ENCODE peak calls at places on chromosome 10, in five cellular contexts. I, E, Q, Y and T are unnamed samples.

GRCh38 chr10:46069771-46070463 is 23.8 kb upstream of the MSMB start:
- DNase-seq in Q (no peak), I (no peak), Y (no peak), E (no peak), T (no peak)

GRCh38 chr10:78937388-78937787 is 131.4 kb upstream of the ZMIZ1 start:
- DNase-seq in I (no peak), E (no peak), Y (no peak), Q (no peak), T (no peak)

GRCh38 chr10:22629843-22630228 is 84.5 kb downstream of the PIP4K2A start:
- DNase-seq in I (no peak), E (no peak), Q (no peak), Y (no peak), T (no peak)

GRCh38 chr10:67612156-67612555 is 83.8 kb downstream of the CTNNA3 start:
- DNase-seq in Y (no peak), E (no peak), I (no peak), Q (no peak), T (no peak)

GRCh38 chr10:133166828-133167692 is 7.0 kb downstream of the KNDC1 start:
- DNase-seq in Q (no peak), E (no peak), Y (no peak), I (peak; percentile 53), T (no peak)

GRCh38 chr10:78335691-78336401 is 302.2 kb downstream of the RPS24 start:
- DNase-seq in I (peak; percentile 73), E (no peak), Q (no peak), Y (peak; percentile 30), T (peak; percentile 70)

GRCh38 chr10:124651402-124651887 is 92.7 kb downstream of the FAM53B start:
- DNase-seq in I (no peak), E (no peak), Q (peak; percentile 21), Y (no peak), T (no peak)

GRCh38 chr10:31273789-31274188 is 45.2 kb upstream of the ZEB1 start:
- DNase-seq in E (no peak), Q (no peak), Y (no peak), I (no peak), T (no peak)

GRCh38 chr10:11109590-11109989 is 91.9 kb downstream of the CELF2 start:
- DNase-seq in E (no peak), Y (no peak), Q (no peak), I (no peak), T (no peak)

GRCh38 chr10:94443052-94443451 is 40.7 kb downstream of the TBC1D12 start:
- DNase-seq in Q (no peak), Y (no peak), E (no peak), I (no peak), T (no peak)

GRCh38 chr10:110916554-110917346 is 2.2 kb downstream of the BBIP1 start:
- DNase-seq in I (no peak), Y (no peak), E (no peak), Q (no peak), T (no peak)

GRCh38 chr10:97075961-97076525 is 109.7 kb downstream of the SLIT1 start:
- DNase-seq in Y (no peak), I (no peak), Q (no peak), E (no peak), T (no peak)

GRCh38 chr10:75013007-75013406 is 98.4 kb upstream of the SAMD8 start:
- DNase-seq in E (no peak), I (no peak), Y (no peak), Q (no peak), T (no peak)

GRCh38 chr10:86178401-86179142 is 188.0 kb downstream of the GRID1 start:
- DNase-seq in I (no peak), Q (peak; percentile 24), E (no peak), Y (peak; percentile 83), T (no peak)

GRCh38 chr10:114485695-114486400 is 81.5 kb upstream of the AFAP1L2 start:
- DNase-seq in Q (no peak), E (no peak), I (no peak), Y (no peak), T (no peak)

GRCh38 chr10:14032406-14032998 is 298.2 kb downstream of the FRMD4A start:
- DNase-seq in E (no peak), I (no peak), Y (peak; percentile 96), Q (no peak), T (no peak)

GRCh38 chr10:73819513-73820093 is 8.2 kb upstream of the NDST2 start:
- DNase-seq in E (peak; percentile 84), Q (no peak), I (no peak), Y (peak; percentile 59), T (no peak)

GRCh38 chr10:50316169-50316568 is 64.9 kb upstream of the ASAH2 start:
- DNase-seq in I (no peak), E (no peak), Y (no peak), Q (no peak), T (no peak)

GRCh38 chr10:33616921-33617320 is 282.5 kb upstream of the NRP1 start:
- DNase-seq in Y (no peak), I (no peak), Q (no peak), E (no peak), T (no peak)

GRCh38 chr10:126101744-126102143 is 205.4 kb downstream of the FANK1 start:
- DNase-seq in I (no peak), Q (no peak), E (no peak), Y (no peak), T (no peak)

GRCh38 chr10:7385114-7385513 is 25.7 kb downstream of the SFMBT2 start:
- DNase-seq in Q (no peak), I (no peak), E (no peak), Y (no peak), T (no peak)

GRCh38 chr10:103716206-103717160 is 138.9 kb downstream of the SH3PXD2A start:
- DNase-seq in I (no peak), Y (no peak), E (no peak), Q (peak; percentile 88), T (no peak)
- TF ChIP-seq POLR2AphosphoS5 in I (no peak), Y (no peak), E (no peak), Q (no peak), T (no peak)

DNA sequence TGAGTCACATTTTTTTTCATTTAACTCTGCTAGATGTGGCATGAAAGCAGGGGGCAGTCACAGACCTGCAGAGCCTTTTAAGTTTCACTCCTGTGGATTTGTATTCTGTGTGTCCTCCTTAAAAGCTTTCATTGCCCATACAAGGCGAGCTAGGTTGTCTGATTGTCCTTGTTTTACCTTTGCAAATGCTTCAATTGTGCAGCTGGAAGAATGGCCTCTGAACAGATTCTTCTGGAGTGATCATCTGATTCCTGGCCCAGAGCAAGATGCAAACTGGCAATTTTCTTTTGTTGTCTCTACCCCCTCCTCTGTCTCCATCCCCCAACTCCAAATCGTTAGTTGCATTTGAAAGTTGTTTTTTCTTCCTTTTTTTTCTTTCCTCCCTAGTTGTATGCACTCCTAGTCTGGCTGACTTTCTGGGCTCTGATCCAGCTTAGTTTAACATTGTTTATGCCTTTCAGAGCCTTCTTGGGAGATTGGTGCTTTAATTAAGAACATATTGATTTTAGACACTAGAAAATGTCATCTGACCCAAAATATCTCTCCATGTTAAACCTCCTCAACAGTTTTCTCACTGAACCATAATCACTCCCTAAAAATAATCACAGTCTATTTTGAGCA is 150.2 kb downstream of the REEP3 start:
- DNase-seq in Y (no peak), Q (no peak), I (no peak), E (no peak), T (no peak)
- H3K4me3 ChIP-seq in Y (peak overlapping the region; percentile 2), Q (no peak overlapping the region), I (no peak overlapping the region), E (no peak overlapping the region), T (no peak overlapping the region)

DNA sequence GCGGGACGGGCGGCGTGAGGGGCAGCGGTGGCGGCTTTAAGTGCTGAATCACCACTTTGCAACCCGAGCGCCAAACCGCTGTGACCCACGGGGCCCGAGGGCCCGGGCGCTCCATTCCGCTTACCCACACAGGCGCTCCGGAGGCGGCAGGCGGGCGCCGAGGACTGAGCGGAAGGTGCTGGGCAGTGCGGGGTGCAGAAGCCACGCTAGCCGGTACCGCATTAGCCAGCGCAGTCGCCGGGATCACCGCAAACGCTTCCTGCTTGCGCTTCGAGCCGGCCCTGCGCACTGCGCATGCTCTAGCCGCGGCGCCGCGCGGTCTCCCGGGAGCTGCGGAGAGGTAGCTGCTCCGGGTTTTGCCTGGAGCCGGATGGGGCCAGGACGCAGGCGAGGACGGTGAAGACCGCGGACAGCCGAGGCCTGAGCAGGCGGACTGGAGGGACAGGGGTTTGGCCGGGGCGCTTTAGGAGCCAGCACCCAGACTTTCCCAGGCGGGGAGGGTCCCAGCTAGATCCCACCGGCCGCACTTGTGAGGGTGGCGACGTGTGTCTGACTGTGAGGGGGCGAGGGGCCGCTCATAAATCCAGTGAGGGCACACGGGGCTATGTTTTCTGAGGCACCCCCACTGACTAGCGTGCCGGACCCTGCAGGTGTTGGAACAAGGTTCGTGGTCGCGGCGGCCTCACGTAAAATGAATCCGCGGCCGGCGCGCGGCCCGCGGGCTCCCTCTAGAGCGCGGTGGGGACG is at the start of gene IDE:
- DNase-seq in E (peak; percentile 92), Y (peak; percentile 94), Q (peak; percentile 80), I (peak; percentile 93), T (peak; percentile 88)
- TF ChIP-seq CTCF in E (peak; percentile 82), Y (peak; percentile 68), Q (peak; percentile 96), I (peak; percentile 83), T (no peak)

DNA sequence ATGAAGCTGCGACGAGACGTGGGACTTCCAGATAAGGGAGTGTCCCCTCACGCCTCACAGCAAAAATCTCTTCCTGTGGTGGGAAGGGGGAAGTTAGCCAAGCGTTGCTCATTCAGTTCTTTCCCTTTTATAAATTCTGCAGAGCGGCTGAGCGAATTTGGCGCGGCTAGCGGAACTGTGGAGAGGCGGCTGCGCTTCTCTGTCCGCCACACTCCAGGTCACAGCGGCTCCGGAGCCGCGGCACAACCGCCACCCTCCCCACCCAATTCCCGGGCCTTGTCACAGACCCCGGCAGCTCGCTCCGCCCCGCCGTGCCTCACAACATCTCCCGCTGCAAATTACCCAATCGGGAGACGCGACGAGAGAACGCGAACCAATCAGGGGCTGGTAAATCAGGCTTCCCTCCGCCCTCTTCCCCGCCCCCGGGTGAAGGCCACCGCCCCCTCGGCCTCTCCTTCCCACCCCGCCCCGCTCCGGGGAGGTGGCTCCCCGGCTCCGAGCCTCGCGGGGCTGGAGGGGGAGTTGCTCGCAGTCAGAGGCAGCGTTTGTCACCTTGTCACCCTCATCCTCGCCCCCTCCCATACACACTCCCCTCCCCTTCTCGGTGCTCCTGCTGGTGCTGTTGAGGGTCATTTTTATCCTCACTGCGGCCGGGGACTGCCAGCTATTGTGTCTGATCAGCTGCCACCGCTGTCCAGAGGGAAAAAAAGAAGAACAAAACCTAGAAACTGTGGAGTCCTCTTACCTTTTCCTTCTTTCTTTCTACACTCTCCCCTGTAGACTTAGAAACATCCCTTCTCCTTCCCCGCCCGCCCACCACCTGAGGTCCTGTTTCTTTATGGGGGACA is 918 bp upstream of the ARHGAP21 start:
- DNase-seq in I (peak; percentile 99), E (peak; percentile 98), Y (peak; percentile 97), Q (peak; percentile 94), T (peak; percentile 99)
- TF ChIP-seq POLR2AphosphoS5 in I (peak; percentile 95), E (peak; percentile 96), Y (no peak), Q (peak; percentile 82), T (peak; percentile 79)